ENCODE peak calls at places on chromosomes 3 and 15, in four cellular contexts. F, V, E and W are unnamed samples.

GRCh38 chr15:59885832-59886231 is 118.3 kb upstream of the FOXB1 start:
- DNase-seq in E (no peak), F (no peak), V (no peak), W (no peak)

GRCh38 chr3:170228093-170228766 is 6.0 kb downstream of the PRKCI start:
- DNase-seq in F (no peak), E (no peak), V (no peak), W (no peak)

GRCh38 chr3:138381413-138381901 is 33.1 kb downstream of the MRAS start:
- DNase-seq in V (no peak), E (no peak), F (peak; percentile 57), W (no peak)

GRCh38 chr3:15325228-15325627 is 7.2 kb downstream of the SH3BP5 start:
- DNase-seq in V (no peak), E (no peak), F (no peak), W (no peak)

GRCh38 chr3:2510746-2511145 is 412.1 kb downstream of the CNTN4 start:
- DNase-seq in F (no peak), E (no peak), V (no peak), W (no peak)

GRCh38 chr3:156676467-156677119 is 2.2 kb downstream of the TIPARP start:
- DNase-seq in V (no peak), F (no peak), E (no peak), W (no peak)

GRCh38 chr3:73637042-73637441 is 12.3 kb upstream of the PDZRN3 start:
- DNase-seq in E (no peak), V (no peak), F (no peak), W (no peak)

GRCh38 chr15:74598126-74598842 is 17.4 kb upstream of the CLK3 start:
- DNase-seq in E (peak; percentile 84), F (peak; percentile 96), V (peak; percentile 96), W (no peak)

DNA sequence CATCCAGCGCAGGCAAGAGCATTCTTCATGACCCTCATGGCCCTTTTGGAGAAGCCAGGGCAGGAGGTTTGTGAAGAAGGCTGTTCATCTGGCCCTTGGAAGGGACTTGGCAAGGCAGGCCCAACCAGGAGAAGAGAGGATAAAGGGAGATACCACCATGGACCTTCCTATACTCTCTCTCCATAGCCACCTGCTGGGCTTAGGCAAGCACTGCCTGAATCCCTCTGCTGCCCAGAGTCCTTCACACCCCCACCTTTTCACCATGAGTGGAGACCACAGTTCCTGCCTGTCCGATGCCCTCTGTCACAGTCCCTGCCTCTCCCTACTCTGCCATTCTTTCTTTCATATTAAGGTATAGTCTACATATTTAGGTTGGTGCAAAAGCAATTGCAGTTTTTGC is 10.6 kb upstream of the SFMBT1 start:
- DNase-seq in F (no peak), V (peak; percentile 17), E (no peak), W (no peak)
- TF ChIP-seq CTCF in F (no peak), V (no peak), E (no peak), W (peak; percentile 46)

DNA sequence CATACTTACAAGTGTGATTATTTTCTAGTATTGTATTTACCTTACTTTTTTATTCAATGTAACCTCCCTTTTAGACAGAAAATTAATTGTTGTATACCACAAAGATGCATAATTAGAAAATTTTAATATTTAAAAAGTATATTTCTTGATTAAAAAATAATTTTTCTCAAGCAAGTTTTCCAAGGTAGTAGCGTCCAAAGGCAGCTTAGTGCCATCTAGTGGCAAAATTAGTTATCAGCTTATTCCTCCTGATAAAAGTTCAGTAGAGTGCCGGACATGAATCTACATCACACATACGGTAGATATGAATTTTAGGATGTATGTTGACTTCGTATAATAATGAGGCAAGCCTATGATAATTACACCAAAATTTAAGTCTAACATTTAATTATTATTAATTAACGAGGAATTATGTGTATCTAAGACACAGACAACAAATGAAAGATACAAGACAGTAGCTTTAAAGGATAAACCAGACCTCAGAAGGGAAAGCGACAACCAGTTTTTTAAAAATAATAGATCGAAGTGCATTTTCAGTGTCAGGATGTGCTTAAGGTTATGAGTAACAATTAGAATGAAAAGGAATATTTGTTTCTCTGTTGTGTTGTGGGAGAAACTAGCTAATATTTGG is 405.9 kb downstream of the ROBO1 start:
- DNase-seq in E (no peak), F (no peak), V (no peak), W (no peak)
- TF ChIP-seq CTCF in E (no peak), F (peak; percentile 74), V (peak; percentile 66), W (peak; percentile 98)

DNA sequence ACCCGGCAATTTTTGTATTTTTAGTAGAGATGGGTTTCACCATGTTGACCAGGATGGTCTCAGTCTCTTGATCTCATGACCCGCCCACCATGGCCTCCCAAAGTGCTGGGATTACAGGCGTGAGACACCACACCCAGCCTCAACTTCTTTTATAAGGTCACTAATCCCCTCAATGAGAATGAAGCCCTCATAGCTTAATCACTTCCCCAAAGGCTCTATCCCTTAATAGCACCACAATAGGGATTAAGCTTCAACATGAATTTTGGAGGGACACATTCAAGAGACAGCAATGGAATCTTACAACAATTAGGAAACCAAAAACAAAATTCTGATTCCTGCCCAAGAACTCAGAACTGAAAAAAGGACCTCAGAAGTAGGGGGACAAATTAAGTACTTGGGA is 126.8 kb downstream of the ATP1B3 start:
- DNase-seq in F (no peak), E (no peak), V (no peak), W (no peak)
- TF ChIP-seq CTCF in F (no peak), E (no peak), V (no peak), W (no peak)

GRCh38 chr15:88491158-88491557 is 23.6 kb downstream of the MRPS11 start:
- DNase-seq in V (no peak), E (no peak), F (no peak), W (no peak)

GRCh38 chr15:88490036-88490435 is 22.5 kb downstream of the MRPS11 start:
- DNase-seq in F (no peak), E (no peak), V (no peak), W (no peak)

GRCh38 chr15:88487176-88487795 is 19.8 kb downstream of the MRPS11 start:
- DNase-seq in E (no peak), V (no peak), F (no peak), W (no peak)

GRCh38 chr15:88487796-88488523 is 20.5 kb downstream of the MRPS11 start:
- DNase-seq in V (no peak), E (no peak), F (no peak), W (no peak)

GRCh38 chr15:88489321-88489720 is 21.8 kb downstream of the MRPS11 start:
- DNase-seq in V (no peak), E (no peak), F (no peak), W (no peak)
- TF ChIP-seq CTCF in V (no peak), E (no peak), F (no peak), W (no peak)

DNA sequence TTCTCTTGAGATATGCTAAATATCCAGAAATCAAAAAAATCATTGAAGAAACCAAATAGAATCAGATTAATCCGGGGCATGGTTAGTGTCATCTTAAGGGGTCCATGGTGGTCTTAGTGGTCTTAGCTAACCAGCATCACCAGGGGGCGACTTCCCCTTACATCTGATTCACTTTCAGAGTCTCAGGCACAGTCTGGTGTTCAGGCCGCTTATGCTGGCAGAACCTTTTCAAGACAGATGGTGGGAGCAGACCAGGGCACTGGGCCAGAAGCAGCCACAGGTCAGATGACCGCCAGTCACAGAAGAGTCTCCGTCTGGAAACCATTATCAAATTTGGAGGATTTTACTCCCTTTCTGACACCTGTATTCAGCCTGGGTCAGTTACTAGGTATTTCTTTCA is 365.7 kb downstream of the GBE1 start:
- DNase-seq in F (no peak), E (no peak), V (no peak), W (no peak)
- TF ChIP-seq CTCF in F (no peak), E (no peak), V (no peak), W (peak; percentile 32)